ENCODE peak calls at places on chromosomes 5 and 9, in ten cellular contexts. M, X, D, R, U, V, C, I, J and T are unnamed samples.

GRCh38 chr9:137194388-137194787 is 5.9 kb downstream of the SSNA1 start:
- DNase-seq in J (no peak), D (no peak), U (no peak), I (no peak), M (no peak), V (peak), C (no peak), R (no peak), X (no peak), T (no peak)

GRCh38 chr9:2824564-2824963 is 19.3 kb downstream of the PUM3 start:
- DNase-seq in J (no peak), V (no peak), I (no peak), D (no peak), X (no peak), M (no peak), U (no peak), C (no peak), R (peak), T (no peak)

GRCh38 chr5:100517301-100517974 is 17.7 kb upstream of the FAM174A start:
- DNase-seq in D (peak), M (no peak), J (no peak), X (peak), U (no peak), I (no peak), R (peak), C (no peak), V (no peak), T (no peak)

GRCh38 chr9:14170973-14171596 is 142.9 kb downstream of the NFIB start:
- DNase-seq in X (no peak), U (peak), J (peak), D (no peak), V (no peak), R (no peak), C (no peak), I (no peak), M (peak), T (no peak)

GRCh38 chr5:143121135-143121474 is 282.4 kb downstream of the NR3C1 start:
- DNase-seq in D (no peak), V (no peak), M (no peak), C (no peak), U (no peak), J (no peak), I (no peak), X (no peak), R (no peak), T (no peak)

GRCh38 chr5:107948377-107948776 is 277.6 kb upstream of the EFNA5 start:
- DNase-seq in X (no peak), V (no peak), D (no peak), R (peak), I (no peak), C (no peak), U (no peak), J (no peak), M (no peak), T (no peak)

GRCh38 chr9:129612815-129613519 is 7.9 kb downstream of the C9orf50 start:
- DNase-seq in R (no peak), C (no peak), V (no peak), U (no peak), J (no peak), M (no peak), I (no peak), X (no peak), D (peak), T (no peak)

GRCh38 chr9:128886211-128886826 is 4.4 kb downstream of the LRRC8A start:
- DNase-seq in M (no peak), U (peak), C (no peak), J (peak), I (no peak), R (no peak), V (no peak), X (no peak), D (no peak), T (no peak)

GRCh38 chr9:35733109-35733541 is 659 bp downstream of the CREB3 start:
- DNase-seq in V (no peak), D (no peak), C (no peak), X (peak), R (no peak), I (no peak), M (no peak), U (peak), J (peak), T (no peak)

GRCh38 chr5:173231381-173231766 is 3.6 kb downstream of the NKX2-5 start:
- DNase-seq in U (no peak), D (no peak), J (no peak), X (no peak), I (no peak), C (no peak), M (no peak), V (no peak), R (no peak), T (no peak)

GRCh38 chr5:173234129-173234793 is 745 bp downstream of the NKX2-5 start:
- DNase-seq in I (no peak), X (no peak), D (no peak), C (no peak), J (no peak), V (no peak), R (no peak), U (no peak), M (no peak), T (no peak)

GRCh38 chr5:173231996-173232498 is 3.0 kb downstream of the NKX2-5 start:
- DNase-seq in R (no peak), D (no peak), M (no peak), C (no peak), X (no peak), I (no peak), U (no peak), V (no peak), J (no peak), T (no peak)

GRCh38 chr5:173233347-173234128 is 1.5 kb downstream of the NKX2-5 start:
- DNase-seq in X (no peak), I (no peak), D (no peak), U (no peak), M (no peak), V (no peak), R (no peak), J (no peak), C (no peak), T (no peak)

GRCh38 chr5:173232499-173233346 is 2.3 kb downstream of the NKX2-5 start:
- DNase-seq in I (no peak), M (no peak), J (no peak), D (no peak), V (no peak), X (no peak), U (no peak), R (no peak), C (no peak), T (no peak)
- H3K4me3 ChIP-seq in I (no peak), M (no peak), J (no peak), D (no peak), V (peak), X (no peak), U (no peak), R (no peak), C (peak), T (no peak)

DNA sequence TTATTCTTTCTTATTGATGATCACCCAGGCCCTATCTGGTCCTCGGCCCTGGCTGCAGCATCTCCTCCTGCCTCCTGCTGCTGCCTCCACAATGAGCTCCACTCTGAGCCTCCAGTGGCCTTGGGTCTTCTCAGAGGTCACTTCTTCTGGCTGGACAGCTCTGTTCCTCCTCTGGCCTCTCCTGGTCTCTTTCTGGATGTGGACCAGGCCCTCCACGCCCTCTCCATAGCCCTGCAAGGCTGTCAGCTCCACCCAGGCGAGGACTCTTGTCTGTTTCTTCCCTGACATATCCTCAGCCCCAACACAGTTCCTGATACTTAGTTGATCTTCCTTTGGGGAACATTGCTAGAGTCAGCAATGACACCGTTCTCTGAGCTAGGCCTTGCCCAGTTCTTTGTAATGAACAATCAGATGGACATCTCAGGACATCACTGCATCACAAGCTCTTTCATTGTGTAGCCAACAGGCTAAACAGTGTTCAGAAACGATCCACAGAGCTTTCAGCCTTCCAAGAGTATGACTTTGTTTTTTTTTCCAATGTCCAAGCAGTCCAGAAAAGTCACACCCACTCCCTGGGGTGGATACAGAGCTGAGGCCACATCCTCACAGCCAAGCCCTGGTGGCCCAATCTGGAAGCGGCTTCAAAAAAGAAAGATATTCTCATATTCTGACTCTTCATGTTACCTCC is 62.5 kb upstream of the DNAH5 start:
- DNase-seq in D (no peak), I (no peak), V (no peak), C (peak), X (no peak), M (no peak), J (no peak), R (no peak), U (no peak), T (no peak)
- TF ChIP-seq CTCF in D (no peak), I (no peak), V (peak), C (no peak), X (no peak), M (no peak), J (no peak), R (no peak), U (no peak), T (no peak)

GRCh38 chr5:176407456-176408244 is 8.7 kb downstream of the CLTB start:
- DNase-seq in D (no peak), U (peak), X (no peak), I (no peak), M (no peak), C (no peak), R (no peak), V (no peak), J (peak), T (no peak)
- H3K4me3 ChIP-seq in D (no peak), U (no peak), X (no peak), I (no peak), M (no peak), C (no peak), R (no peak), V (no peak), J (no peak), T (no peak)

GRCh38 chr9:121286973-121287721 is 19.2 kb downstream of the GSN start:
- DNase-seq in D (peak), U (peak), R (peak), X (peak), I (peak), J (peak), C (peak), M (peak), V (peak), T (peak)
- TF ChIP-seq CTCF in D (no peak), U (peak), R (no peak), X (no peak), I (peak), J (peak), C (peak), M (peak), V (peak), T (no peak)

GRCh38 chr5:40386293-40386692 is 293.4 kb upstream of the PTGER4 start:
- DNase-seq in C (no peak), R (no peak), M (peak), D (no peak), J (no peak), V (no peak), U (no peak), I (peak), X (no peak), T (no peak)
- H3K4me3 ChIP-seq in C (no peak), R (no peak), M (no peak), D (no peak), J (no peak), V (no peak), U (no peak), I (no peak), X (no peak), T (no peak)

DNA sequence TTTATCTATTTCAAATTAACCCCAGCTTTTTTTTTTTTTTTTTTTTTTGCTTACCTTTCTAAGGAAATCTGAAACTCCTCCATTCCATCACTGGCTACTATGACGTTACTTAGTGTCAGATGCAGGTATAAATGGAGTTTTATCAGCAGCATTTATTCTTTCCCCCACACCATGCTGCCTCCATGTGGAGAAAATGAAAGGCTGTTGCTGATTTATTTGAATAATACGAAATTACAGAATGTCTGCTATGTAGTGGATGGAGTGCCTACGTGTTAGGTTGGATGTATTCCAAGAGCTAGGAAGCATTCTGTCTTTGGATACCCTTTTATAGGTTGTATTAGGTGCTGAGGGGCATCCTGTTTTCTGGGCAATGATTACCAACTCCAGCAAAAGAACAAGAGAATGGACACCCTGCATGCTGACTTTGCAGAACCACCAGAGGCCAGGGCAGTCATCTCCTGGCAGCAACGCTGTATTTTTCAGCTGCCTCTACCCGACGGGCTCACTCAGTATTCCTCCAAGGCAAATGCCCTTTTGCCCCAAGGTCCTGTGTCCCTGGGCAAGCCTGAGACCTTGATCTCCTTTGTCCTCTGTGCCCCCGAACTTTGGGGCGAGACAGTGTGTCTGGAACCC is 199.5 kb downstream of the ALDH1A1 start:
- DNase-seq in J (peak), U (peak), D (no peak), V (no peak), C (no peak), R (no peak), X (no peak), I (no peak), M (no peak), T (no peak)
- TF ChIP-seq CTCF in J (peak), U (peak), D (no peak), V (peak), C (no peak), R (no peak), X (no peak), I (peak), M (peak), T (peak)